ENCODE peak calls at places on chromosomes 6 and 20, in ten cellular contexts. H is putamen; V is fibroblast of gingiva; E is CD8-positive, alpha-beta T cell; G is germinal center; W is stimulated activated CD4-positive, alpha-beta T cell treated with anti-CD3 and anti-CD28 coated beads, Interleukin-15, amount 100 ng/mL, for 1 hour; D is T-cell; I is GM23248; F is HT1080; A is cardiac fibroblast. M is an unnamed sample.

GRCh38 chr20:58088105-58088504 is 140.3 kb downstream of the ANKRD60 start:
- DNase-seq in H (no peak), V (no peak), E (no peak), G (no peak), W (no peak), D (no peak), I (no peak), F (no peak), A (no peak), M (no peak)

GRCh38 chr20:33732166-33732970 is 572 bp downstream of the ZNF341 start:
- DNase-seq in H (no peak), V (peak; percentile 82), E (peak; percentile 86), G (no peak), W (peak; percentile 81), D (no peak), I (peak; percentile 84), F (peak; percentile 42), A (no peak), M (no peak)

GRCh38 chr6:83518946-83519489 is 6.7 kb downstream of the PRSS35 start:
- DNase-seq in H (no peak), V (peak; percentile 56), E (no peak), G (no peak), W (no peak), D (no peak), I (peak; percentile 50), F (peak; percentile 13), A (peak; percentile 47), M (peak; percentile 4)

GRCh38 chr20:10429443-10429981 is 4.5 kb downstream of the MKKS start:
- DNase-seq in H (no peak), V (no peak), E (no peak), G (no peak), W (no peak), D (no peak), I (no peak), F (no peak), A (no peak), M (no peak)

GRCh38 chr6:85461806-85462185 is 11.9 kb downstream of the NT5E start:
- DNase-seq in H (no peak), V (no peak), E (no peak), G (no peak), W (no peak), D (no peak), I (no peak), F (no peak), A (no peak), M (no peak)

GRCh38 chr6:19301980-19302379 is 535.2 kb upstream of the ID4 start:
- DNase-seq in H (no peak), V (peak; percentile 43), E (no peak), G (no peak), W (no peak), D (no peak), I (peak; percentile 85), F (peak; percentile 57), A (no peak), M (peak; percentile 0)

GRCh38 chr6:34517966-34518365 is 38.2 kb downstream of the SPDEF start:
- DNase-seq in H (no peak), V (no peak), E (no peak), G (no peak), W (no peak), D (no peak), I (no peak), F (no peak), A (no peak), M (no peak)

GRCh38 chr20:37315293-37316110 is 26.0 kb downstream of the MANBAL start:
- DNase-seq in H (no peak), V (peak; percentile 89), E (no peak), G (peak; percentile 68), W (no peak), D (no peak), I (peak; percentile 81), F (no peak), A (peak; percentile 84), M (no peak)

GRCh38 chr6:85404497-85405174 is 45.2 kb upstream of the NT5E start:
- DNase-seq in H (no peak), V (peak; percentile 83), E (no peak), G (no peak), W (no peak), D (no peak), I (peak; percentile 96), F (peak; percentile 98), A (peak; percentile 90), M (peak; percentile 47)

GRCh38 chr6:37624121-37624520 is 73.6 kb downstream of the MDGA1 start:
- DNase-seq in H (no peak), V (no peak), E (no peak), G (no peak), W (no peak), D (no peak), I (no peak), F (peak; percentile 18), A (no peak), M (no peak)

GRCh38 chr6:30136570-30137286 is 788 bp downstream of the TRIM40 start:
- DNase-seq in H (no peak), V (no peak), E (no peak), G (no peak), W (no peak), D (no peak), I (no peak), F (no peak), A (no peak), M (no peak)

GRCh38 chr6:75012018-75012417 is 193.8 kb downstream of the COL12A1 start:
- DNase-seq in H (no peak), V (peak; percentile 34), E (no peak), G (no peak), W (no peak), D (no peak), I (no peak), F (no peak), A (peak; percentile 3), M (no peak)

GRCh38 chr6:43840490-43841218 is 70.6 kb downstream of the VEGFA start:
- DNase-seq in H (no peak), V (peak; percentile 54), E (no peak), G (no peak), W (no peak), D (no peak), I (peak; percentile 42), F (no peak), A (no peak), M (no peak)

GRCh38 chr6:127192911-127193503 is 73.7 kb upstream of the RNF146 start:
- DNase-seq in H (no peak), V (peak; percentile 89), E (no peak), G (no peak), W (no peak), D (no peak), I (peak; percentile 81), F (no peak), A (peak; percentile 74), M (no peak)

GRCh38 chr20:63234693-63235398 is 859 bp upstream of the BIRC7 start:
- DNase-seq in H (no peak), V (no peak), E (peak; percentile 31), G (peak; percentile 29), W (no peak), D (peak; percentile 22), I (peak; percentile 36), F (no peak), A (peak; percentile 25), M (no peak)

GRCh38 chr20:7347409-7347808 is 579.9 kb downstream of the BMP2 start:
- DNase-seq in H (no peak), V (no peak), E (no peak), G (no peak), W (no peak), D (no peak), I (no peak), F (no peak), A (no peak), M (no peak)

GRCh38 chr20:10074513-10074912 is 39.7 kb downstream of the ANKEF1 start:
- DNase-seq in H (peak; percentile 83), V (peak; percentile 93), E (no peak), G (no peak), W (no peak), D (no peak), I (peak; percentile 98), F (peak; percentile 98), A (peak; percentile 78), M (peak; percentile 99)

GRCh38 chr6:167140589-167141474 is 16.9 kb downstream of the GPR31 start:
- DNase-seq in H (no peak), V (no peak), E (no peak), G (no peak), W (no peak), D (no peak), I (no peak), F (peak; percentile 33), A (no peak), M (no peak)

GRCh38 chr6:45946887-45947286 is 68.8 kb downstream of the CLIC5 start:
- DNase-seq in H (no peak), V (peak; percentile 21), E (no peak), G (no peak), W (no peak), D (no peak), I (peak; percentile 53), F (no peak), A (peak; percentile 41), M (no peak)

GRCh38 chr6:111598211-111598610 is 7.5 kb downstream of the TRAF3IP2 start:
- DNase-seq in H (no peak), V (no peak), E (no peak), G (no peak), W (no peak), D (no peak), I (no peak), F (no peak), A (no peak), M (no peak)

GRCh38 chr6:43847741-43848630 is 78.0 kb downstream of the VEGFA start:
- DNase-seq in H (no peak), V (no peak), E (no peak), G (no peak), W (no peak), D (no peak), I (peak; percentile 43), F (no peak), A (no peak), M (no peak)

GRCh38 chr6:138161434-138162103 is at the start of gene ARFGEF3:
- DNase-seq in H (peak; percentile 77), V (no peak), E (peak; percentile 53), G (peak; percentile 56), W (peak; percentile 7), D (peak; percentile 39), I (peak; percentile 73), F (peak; percentile 43), A (peak; percentile 12), M (peak; percentile 70)

GRCh38 chr6:31907158-31907813 is 5.4 kb upstream of the ZBTB12 start:
- DNase-seq in H (no peak), V (peak; percentile 69), E (no peak), G (no peak), W (no peak), D (no peak), I (peak; percentile 87), F (peak; percentile 84), A (peak; percentile 96), M (no peak)

GRCh38 chr20:2946988-2947961 is 74.0 kb downstream of the PTPRA start:
- DNase-seq in H (peak; percentile 94), V (peak; percentile 8), E (no peak), G (no peak), W (no peak), D (no peak), I (no peak), F (no peak), A (peak; percentile 81), M (no peak)